ENCODE peak calls at places on chromosomes 13 and 19, in four cellular contexts. R, N, K and A are unnamed samples.

GRCh38 chr13:112376050-112376681 is at the start of gene SPACA7:
- DNase-seq in N (no peak), R (no peak), K (no peak), A (no peak)

GRCh38 chr13:37011002-37011401 is 10.4 kb downstream of the EXOSC8 start:
- DNase-seq in N (no peak), R (no peak), K (no peak), A (no peak)

GRCh38 chr19:51598159-51598915 is 27.3 kb downstream of the ZNF175 start:
- DNase-seq in N (no peak), R (no peak), K (no peak), A (no peak)

GRCh38 chr13:40958655-40959054 is 60.5 kb downstream of the ELF1 start:
- DNase-seq in R (no peak), N (no peak), K (no peak), A (no peak)

GRCh38 chr13:114013336-114013735 is 39.5 kb upstream of the C13orf46 start:
- DNase-seq in N (no peak), K (no peak), R (no peak), A (no peak)

GRCh38 chr19:12527034-12527836 is 24.0 kb downstream of the ZNF564 start:
- DNase-seq in K (no peak), R (no peak), N (peak), A (peak)

GRCh38 chr13:101204270-101205011 is 211.9 kb downstream of the NALCN start:
- DNase-seq in K (no peak), R (no peak), N (no peak), A (peak)

GRCh38 chr19:1698636-1699035 is 46.2 kb upstream of the TCF3 start:
- DNase-seq in N (no peak), K (no peak), R (no peak), A (no peak)

GRCh38 chr13:101202590-101202989 is 213.7 kb downstream of the NALCN start:
- DNase-seq in K (no peak), R (peak), N (no peak), A (no peak)

GRCh38 chr19:12047868-12048267 is 4.9 kb downstream of the ZNF878 start:
- DNase-seq in R (no peak), N (no peak), K (no peak), A (no peak)

GRCh38 chr13:51479199-51479523 is 26.3 kb upstream of the INTS6 start:
- DNase-seq in N (no peak), R (no peak), K (no peak), A (peak)

GRCh38 chr13:83568019-83568418 is 314.3 kb downstream of the SLITRK1 start:
- DNase-seq in R (no peak), N (no peak), K (no peak), A (no peak)